ENCODE peak calls at places on chromosomes 5 and 9, in seven cellular contexts. P, J, H, Q, Z, Y and L are unnamed samples.

GRCh38 chr5:68382640-68383039 is 167.1 kb downstream of the PIK3R1 start:
- DNase-seq in P (peak), J (no peak), H (no peak), Q (no peak), Z (no peak), Y (no peak), L (no peak)

GRCh38 chr5:134136771-134137170 is 22.3 kb downstream of the TCF7 start:
- DNase-seq in P (no peak), J (no peak), H (no peak), Q (no peak), Z (no peak), Y (no peak), L (no peak)

GRCh38 chr5:169581580-169582227 is 1.9 kb upstream of the SPDL1 start:
- DNase-seq in P (peak), J (no peak), H (peak), Q (peak), Z (peak), Y (no peak), L (peak)

GRCh38 chr9:15824310-15824709 is 271.5 kb downstream of the CCDC171 start:
- DNase-seq in P (peak), J (no peak), H (no peak), Q (no peak), Z (no peak), Y (no peak), L (peak)

GRCh38 chr9:95778957-95779356 is 96.5 kb upstream of the ERCC6L2 start:
- DNase-seq in P (peak), J (no peak), H (no peak), Q (no peak), Z (no peak), Y (no peak), L (no peak)

GRCh38 chr5:60349891-60350415 is 350.0 kb downstream of the DEPDC1B start:
- DNase-seq in P (no peak), J (no peak), H (no peak), Q (no peak), Z (no peak), Y (no peak), L (no peak)

GRCh38 chr9:134594376-134594941 is 47.1 kb upstream of the COL5A1 start:
- DNase-seq in P (no peak), J (no peak), H (no peak), Q (no peak), Z (no peak), Y (no peak), L (no peak)

GRCh38 chr5:1703352-1704050 is 96.1 kb downstream of the MRPL36 start:
- DNase-seq in P (no peak), J (no peak), H (no peak), Q (no peak), Z (no peak), Y (no peak), L (no peak)

GRCh38 chr5:141708016-141708415 is 26.0 kb upstream of the ARAP3 start:
- DNase-seq in P (no peak), J (no peak), H (no peak), Q (no peak), Z (no peak), Y (no peak), L (no peak)